ENCODE peak calls at places on chromosomes 5 and 9, in five cellular contexts. R is GM23248, N is small intestine, M is thoracic aorta, O is Peyer's patch. S is an unnamed sample. For H3K4me1, the result is how much of the 10 kb centered on the place peaks cover.

GRCh38 chr5:78985407-78986223 is 505 bp upstream of the ARSB start:
- DNase-seq in R (peak), N (peak), M (no peak), O (peak), S (peak)

GRCh38 chr5:143279698-143280097 is 123.8 kb downstream of the NR3C1 start:
- DNase-seq in R (no peak), N (no peak), M (no peak), O (no peak), S (no peak)

GRCh38 chr5:91898865-91899264 is 515.7 kb upstream of the ARRDC3 start:
- DNase-seq in R (no peak), N (no peak), M (no peak), O (no peak), S (no peak)

GRCh38 chr9:109166771-109167601 is at the start of gene FRRS1L:
- DNase-seq in R (peak), N (no peak), M (no peak), O (no peak), S (no peak)

GRCh38 chr9:115691097-115691496 is 462.5 kb upstream of the PAPPA start:
- DNase-seq in R (peak), N (no peak), M (no peak), O (no peak), S (no peak)

GRCh38 chr5:150376799-150377771 is 19.6 kb downstream of the TCOF1 start:
- DNase-seq in R (peak), N (no peak), M (no peak), O (no peak), S (no peak)

GRCh38 chr5:169223595-169223953 is 77.4 kb downstream of the SLIT3 start:
- DNase-seq in R (peak), N (no peak), M (no peak), O (no peak), S (no peak)

GRCh38 chr5:53922508-53923498 is 362.4 kb downstream of the NDUFS4 start:
- DNase-seq in R (no peak), N (no peak), M (no peak), O (no peak), S (no peak)

GRCh38 chr9:2818486-2819121 is 25.3 kb downstream of the PUM3 start:
- DNase-seq in R (no peak), N (no peak), M (no peak), O (no peak), S (no peak)

DNA sequence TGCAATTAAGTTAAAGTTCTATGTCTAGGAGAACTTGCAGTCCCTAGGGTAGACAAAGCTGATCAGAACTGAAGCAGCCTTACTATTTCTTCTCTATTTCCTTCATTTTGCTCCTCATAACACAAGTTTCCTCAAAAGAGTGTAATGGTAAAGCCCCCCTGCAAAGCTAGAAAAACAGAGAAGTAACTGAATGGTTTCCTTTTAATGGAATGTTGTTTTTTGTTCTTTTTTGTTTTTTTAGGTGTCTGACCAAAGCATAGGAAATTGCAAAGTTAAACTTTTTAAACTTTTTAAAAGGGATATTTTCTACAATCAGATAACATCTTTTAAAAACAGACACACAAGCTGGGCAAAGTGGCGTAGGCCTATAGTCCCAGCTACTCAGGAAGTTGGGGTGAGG is 145.7 kb downstream of the TLE1 start:
- DNase-seq in R (no peak), N (no peak), M (no peak), O (no peak), S (no peak)
- H3K4me1 ChIP-seq in R (under half), N (under half), M (under half), O (under half), S (under half)

DNA sequence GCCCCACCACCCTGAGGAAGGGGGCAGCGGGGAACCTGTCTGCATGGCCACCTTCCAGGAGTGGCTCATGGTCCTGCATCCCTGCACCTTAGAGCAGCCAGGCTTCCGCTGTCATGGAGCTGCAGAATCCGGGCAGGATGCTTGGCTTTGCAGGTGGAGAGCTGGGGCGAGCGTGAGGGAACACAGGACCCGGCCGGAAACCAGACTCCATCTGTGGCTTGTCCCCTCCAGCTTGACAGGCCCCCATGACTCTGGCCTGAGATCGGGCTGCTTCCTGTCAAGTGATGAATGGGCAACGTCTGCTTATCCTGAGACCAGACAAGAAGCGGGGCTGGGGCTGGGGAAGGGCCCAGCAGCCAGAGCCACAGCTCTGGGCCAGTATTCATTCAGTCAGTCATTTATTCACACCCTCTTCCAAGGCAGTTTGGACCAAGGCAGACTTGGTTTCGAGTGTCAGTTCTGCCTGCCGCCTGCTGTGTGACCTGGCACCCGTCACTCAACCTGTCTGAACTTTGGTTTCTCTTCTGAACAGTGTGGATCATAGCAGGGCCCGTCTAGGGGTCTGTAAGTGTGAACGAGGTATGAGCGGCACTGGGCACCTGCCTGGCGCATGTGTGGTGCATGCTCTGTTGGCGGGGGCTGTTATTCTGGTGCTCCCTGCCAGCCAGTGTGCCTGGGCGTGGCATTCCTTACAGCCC is 37.5 kb downstream of the NEK6 start:
- DNase-seq in R (no peak), N (no peak), M (no peak), O (no peak), S (no peak)
- H3K4me1 ChIP-seq in R (half or more), N (under half), M (under half), O (under half), S (half or more)

GRCh38 chr9:107870221-107870620 is 380.7 kb upstream of the KLF4 start:
- DNase-seq in R (no peak), N (no peak), M (no peak), O (no peak), S (no peak)

GRCh38 chr9:107866912-107867311 is 377.3 kb upstream of the KLF4 start:
- DNase-seq in R (peak), N (no peak), M (no peak), O (no peak), S (no peak)

GRCh38 chr9:107868166-107868565 is 378.6 kb upstream of the KLF4 start:
- DNase-seq in R (no peak), N (no peak), M (no peak), O (peak), S (no peak)

GRCh38 chr9:107869111-107869510 is 379.5 kb upstream of the KLF4 start:
- DNase-seq in R (no peak), N (no peak), M (no peak), O (no peak), S (no peak)

GRCh38 chr9:107867738-107868137 is 378.2 kb upstream of the KLF4 start:
- DNase-seq in R (no peak), N (no peak), M (no peak), O (no peak), S (no peak)
- H3K4me1 ChIP-seq in R (under half), N (under half), M (under half), O (under half), S (under half)

GRCh38 chr9:16138961-16139441 is 586.2 kb downstream of the CCDC171 start:
- DNase-seq in R (peak), N (no peak), M (peak), O (no peak), S (no peak)
- H3K4me1 ChIP-seq in R (under half), N (under half), M (under half), O (under half), S (under half)

DNA sequence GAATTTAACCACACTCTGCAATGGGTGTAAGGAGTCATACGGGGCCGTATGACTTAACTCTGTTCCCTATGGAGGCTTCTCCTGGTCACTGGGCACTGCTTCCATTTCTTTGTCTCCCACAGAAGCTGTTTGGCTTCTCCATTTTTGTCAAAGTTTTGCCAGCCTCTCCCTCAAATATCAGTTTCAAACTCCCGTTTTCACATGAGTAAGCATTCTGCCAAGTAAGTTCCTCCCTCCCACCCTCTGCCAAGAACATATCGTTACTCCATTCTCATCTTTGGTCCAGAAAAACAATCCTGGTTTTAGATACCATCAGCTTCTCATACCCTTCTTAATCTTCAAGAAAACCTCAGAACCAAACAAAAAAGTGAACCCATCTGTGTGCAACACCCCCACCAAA is 6.2 kb downstream of the AFAP1L1 start:
- DNase-seq in R (no peak), N (no peak), M (no peak), O (no peak), S (no peak)
- H3K4me1 ChIP-seq in R (under half), N (under half), M (under half), O (under half), S (under half)

GRCh38 chr9:95060246-95060645 is 257.3 kb downstream of the FANCC start:
- DNase-seq in R (no peak), N (no peak), M (no peak), O (no peak), S (no peak)

GRCh38 chr9:95058795-95059386 is 258.6 kb downstream of the FANCC start:
- DNase-seq in R (peak), N (no peak), M (no peak), O (no peak), S (no peak)

GRCh38 chr9:95061916-95062600 is 255.5 kb downstream of the FANCC start:
- DNase-seq in R (no peak), N (no peak), M (no peak), O (no peak), S (no peak)

GRCh38 chr9:95062601-95063065 is 254.9 kb downstream of the FANCC start:
- DNase-seq in R (no peak), N (no peak), M (no peak), O (no peak), S (no peak)

GRCh38 chr9:95060916-95061315 is 256.6 kb downstream of the FANCC start:
- DNase-seq in R (no peak), N (no peak), M (no peak), O (no peak), S (no peak)
- H3K4me1 ChIP-seq in R (half or more), N (under half), M (half or more), O (under half), S (under half)

DNA sequence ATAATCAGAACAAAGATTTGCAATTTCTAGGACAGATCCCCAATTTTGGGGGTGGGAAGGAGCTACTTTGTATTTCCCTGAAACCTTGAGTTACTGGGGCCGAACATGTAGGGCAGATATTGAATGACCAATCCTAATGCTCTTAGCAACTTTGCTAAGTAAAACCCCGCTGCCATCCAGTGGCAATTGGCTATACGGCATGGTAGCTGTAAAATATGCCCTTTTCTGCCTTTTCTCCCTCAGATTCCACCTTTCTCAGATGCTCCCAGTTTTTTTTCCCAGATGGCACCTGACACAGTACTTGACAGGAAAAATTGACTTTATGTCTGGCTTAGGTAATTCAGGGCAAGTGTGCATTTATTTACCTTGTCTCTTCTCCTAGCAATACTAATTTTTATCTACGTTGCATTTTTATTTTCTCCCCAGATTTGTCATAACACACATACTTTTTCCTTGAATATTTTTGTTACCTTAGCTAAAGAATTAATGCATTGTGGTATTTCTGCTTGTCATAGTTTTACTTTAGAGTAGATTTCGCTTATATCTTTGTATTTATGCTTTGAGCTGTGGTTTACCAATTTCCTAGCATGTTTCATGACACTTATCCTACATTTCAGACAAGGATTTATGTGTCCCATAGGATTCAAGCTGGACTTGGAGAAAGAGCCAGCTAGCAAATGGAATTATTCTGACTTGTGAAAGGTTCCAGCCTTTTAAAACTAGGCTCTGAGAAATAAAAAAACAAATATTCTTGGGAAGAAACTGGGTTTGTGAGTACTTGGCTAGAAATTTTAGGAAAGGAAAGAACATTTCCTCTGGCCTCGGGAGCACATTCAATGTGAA is 37.3 kb downstream of the PIK3R1 start:
- DNase-seq in R (peak), N (peak), M (no peak), O (peak), S (peak)
- H3K4me1 ChIP-seq in R (under half), N (under half), M (half or more), O (under half), S (under half)

DNA sequence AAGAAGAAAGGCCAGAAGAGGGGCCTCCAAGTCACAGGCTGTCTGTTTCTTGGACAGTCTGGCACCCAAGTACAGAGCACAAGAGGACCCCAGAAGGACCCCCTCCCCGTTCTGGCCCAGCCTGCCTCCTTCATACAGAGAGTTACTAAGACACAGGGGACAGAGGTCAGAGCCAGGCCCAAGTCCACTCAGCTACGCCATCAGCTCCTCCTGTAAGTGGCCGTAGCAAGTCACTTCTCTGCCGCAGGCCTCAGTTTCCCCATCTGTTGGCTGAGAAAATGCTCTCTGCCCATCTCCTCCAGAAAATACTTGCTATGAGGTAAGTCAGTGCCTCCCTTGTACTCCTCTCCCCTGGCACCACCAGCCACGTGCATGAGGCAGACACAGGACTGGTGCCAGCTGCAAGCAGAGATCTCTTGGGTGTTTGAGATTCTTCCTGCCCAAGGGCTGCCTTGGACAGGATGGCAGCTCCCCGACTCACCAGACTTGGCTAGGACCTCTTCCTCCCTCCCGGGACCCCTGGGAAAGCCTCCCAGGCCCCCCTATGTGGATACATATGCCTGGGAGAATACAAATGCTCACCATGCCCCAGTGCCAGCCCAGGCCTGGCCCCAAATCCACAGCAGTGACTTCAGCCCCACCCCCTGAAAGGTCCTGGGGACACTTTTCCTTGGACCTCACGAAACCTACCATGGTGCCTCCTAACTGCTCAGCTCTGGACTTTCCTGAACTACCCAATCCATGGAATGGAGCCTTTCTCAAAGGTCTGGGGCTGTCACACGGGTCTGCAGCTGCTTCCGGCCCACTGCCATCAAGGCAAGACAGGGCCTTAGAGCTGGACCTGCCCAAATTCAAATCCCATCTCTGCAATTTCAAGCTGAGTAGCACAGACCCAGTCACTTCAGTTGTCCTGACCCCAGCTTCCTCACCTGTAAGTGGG is 5.1 kb downstream of the EEIG1 start:
- DNase-seq in R (peak), N (peak), M (no peak), O (no peak), S (no peak)
- H3K4me1 ChIP-seq in R (under half), N (under half), M (half or more), O (under half), S (under half)

GRCh38 chr5:172868924-172869565 is 35.0 kb downstream of the ERGIC1 start:
- DNase-seq in R (peak), N (no peak), M (peak), O (no peak), S (peak)

GRCh38 chr5:172866802-172867748 is 33.0 kb downstream of the ERGIC1 start:
- DNase-seq in R (no peak), N (no peak), M (no peak), O (no peak), S (peak)

GRCh38 chr5:172869734-172870133 is 35.7 kb downstream of the ERGIC1 start:
- DNase-seq in R (peak), N (no peak), M (no peak), O (no peak), S (no peak)

GRCh38 chr5:172867761-172868435 is 33.8 kb downstream of the ERGIC1 start:
- DNase-seq in R (peak), N (no peak), M (no peak), O (no peak), S (peak)

GRCh38 chr5:172868436-172868923 is 34.4 kb downstream of the ERGIC1 start:
- DNase-seq in R (peak), N (no peak), M (no peak), O (no peak), S (no peak)
- H3K4me1 ChIP-seq in R (half or more), N (under half), M (half or more), O (under half), S (half or more)